ENCODE peak calls at places on chromosomes 12 and 14, in five cellular contexts. One of them, this sample, is unnamed.

GRCh38 chr12:1848146-1848545 is 27.8 kb downstream of the LRTM2 start:
- DNase-seq in keratinocyte: no peak
- DNase-seq in MM.1S: no peak
- DNase-seq in GM23248: no peak
- DNase-seq in PC-3: no peak
- DNase-seq in this sample: no peak

GRCh38 chr12:21989819-21990412 is 48.7 kb upstream of the ABCC9 start:
- DNase-seq in keratinocyte: no peak
- DNase-seq in MM.1S: no peak
- DNase-seq in GM23248: peak
- DNase-seq in PC-3: peak
- DNase-seq in this sample: no peak

GRCh38 chr14:24329736-24330135 is 5.1 kb downstream of the ADCY4 start:
- DNase-seq in keratinocyte: no peak
- DNase-seq in MM.1S: no peak
- DNase-seq in GM23248: peak
- DNase-seq in PC-3: no peak
- DNase-seq in this sample: no peak

GRCh38 chr12:15274561-15274967 is 47.7 kb upstream of the PTPRO start:
- DNase-seq in keratinocyte: peak
- DNase-seq in MM.1S: no peak
- DNase-seq in GM23248: no peak
- DNase-seq in PC-3: peak
- DNase-seq in this sample: peak

GRCh38 chr12:15796493-15797141 is 7.4 kb upstream of the EPS8 start:
- DNase-seq in keratinocyte: no peak
- DNase-seq in MM.1S: no peak
- DNase-seq in GM23248: peak
- DNase-seq in PC-3: peak
- DNase-seq in this sample: peak

GRCh38 chr12:69052613-69053408 is 119.8 kb upstream of the CPM start:
- DNase-seq in keratinocyte: peak
- DNase-seq in MM.1S: peak
- DNase-seq in GM23248: peak
- DNase-seq in PC-3: peak
- DNase-seq in this sample: peak

GRCh38 chr12:79203103-79203502 is 338.5 kb downstream of the SYT1 start:
- DNase-seq in keratinocyte: no peak
- DNase-seq in MM.1S: no peak
- DNase-seq in GM23248: no peak
- DNase-seq in PC-3: no peak
- DNase-seq in this sample: no peak

GRCh38 chr14:105149146-105149781 is 19.3 kb downstream of the JAG2 start:
- DNase-seq in keratinocyte: no peak
- DNase-seq in MM.1S: no peak
- DNase-seq in GM23248: no peak
- DNase-seq in PC-3: no peak
- DNase-seq in this sample: no peak

DNA sequence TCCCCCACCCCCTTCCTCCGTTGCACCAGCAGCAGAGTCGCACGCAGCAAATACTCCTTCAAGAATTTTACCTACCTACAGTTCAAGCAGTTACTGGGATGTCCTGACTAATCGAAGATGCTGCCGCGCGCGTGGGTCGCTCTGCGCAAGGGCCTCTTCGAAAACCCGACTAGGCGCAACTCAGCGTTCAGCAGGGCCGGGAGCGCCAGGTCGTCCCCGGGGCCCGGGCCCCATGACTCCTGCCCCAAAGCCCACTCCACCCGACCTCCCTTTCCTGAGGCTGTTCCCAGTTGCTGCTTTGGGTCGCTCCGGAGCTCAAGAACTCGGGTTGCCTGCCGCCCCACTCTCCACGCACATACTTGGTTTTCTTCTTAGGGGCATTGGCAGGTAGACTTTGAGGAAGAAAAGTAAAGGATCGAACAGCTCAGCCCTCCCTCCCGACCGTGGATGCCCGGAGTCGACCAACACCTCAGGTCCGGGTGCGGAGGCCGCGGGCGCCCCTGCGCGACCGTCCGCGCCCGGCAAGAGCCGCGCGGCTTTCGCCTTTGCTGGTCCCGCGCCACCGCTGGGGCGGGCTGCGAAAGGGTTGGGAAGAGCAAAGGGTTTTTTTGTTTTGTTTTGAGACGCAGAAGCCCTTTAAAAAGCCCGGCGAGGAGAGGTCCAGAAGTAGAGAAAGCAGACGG is 1.9 kb downstream of the BMP4 start:
- DNase-seq in keratinocyte: no peak
- DNase-seq in MM.1S: no peak
- DNase-seq in GM23248: peak
- DNase-seq in PC-3: peak
- DNase-seq in this sample: peak
- TF ChIP-seq EZH2 in keratinocyte: no peak
- TF ChIP-seq EZH2 in MM.1S: no peak
- TF ChIP-seq EZH2 in GM23248: peak
- TF ChIP-seq EZH2 in PC-3: no peak
- TF ChIP-seq EZH2 in this sample: no peak

GRCh38 chr14:52268191-52269061 is 928 bp downstream of the PTGDR start:
- DNase-seq in keratinocyte: no peak
- DNase-seq in MM.1S: no peak
- DNase-seq in GM23248: peak
- DNase-seq in PC-3: no peak
- DNase-seq in this sample: no peak
- TF ChIP-seq EZH2 in keratinocyte: peak
- TF ChIP-seq EZH2 in MM.1S: no peak
- TF ChIP-seq EZH2 in GM23248: peak
- TF ChIP-seq EZH2 in PC-3: peak
- TF ChIP-seq EZH2 in this sample: no peak

DNA sequence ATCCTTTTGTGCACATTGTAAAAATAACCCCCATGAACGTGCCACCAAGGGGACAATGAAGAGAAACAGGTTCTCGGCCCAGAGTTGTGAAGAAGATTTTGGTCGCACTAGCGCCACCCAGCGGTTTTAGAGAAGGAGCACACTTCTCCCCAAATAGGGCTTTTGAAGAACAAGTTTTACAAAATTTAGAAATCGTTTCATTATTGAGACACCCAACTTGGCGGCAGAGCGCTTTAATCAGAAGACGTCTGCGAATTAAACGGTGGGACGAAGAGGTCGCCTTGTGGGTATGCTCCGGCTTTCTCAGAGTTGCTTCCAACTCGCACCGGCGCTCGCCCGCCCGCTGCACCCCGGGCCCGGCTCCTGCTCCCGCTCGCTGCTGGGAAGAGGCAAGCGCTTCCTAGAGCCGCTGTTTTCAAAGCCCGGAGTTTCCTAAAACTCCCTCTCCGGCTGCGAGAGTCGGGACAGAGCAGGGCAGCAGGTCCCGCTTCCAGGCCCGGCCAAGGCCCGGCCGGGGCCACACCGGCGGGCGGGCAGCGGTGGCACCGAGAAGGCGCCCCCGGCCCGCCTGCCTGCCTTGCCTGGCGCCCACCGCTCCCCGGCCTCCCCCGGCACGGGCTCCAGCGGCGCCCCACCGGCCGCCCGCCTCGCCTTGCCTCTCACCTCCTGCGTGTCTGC is 672 bp downstream of the FOXA1 start:
- DNase-seq in keratinocyte: peak
- DNase-seq in MM.1S: peak
- DNase-seq in GM23248: peak
- DNase-seq in PC-3: peak
- DNase-seq in this sample: peak
- TF ChIP-seq EZH2 in keratinocyte: no peak
- TF ChIP-seq EZH2 in MM.1S: no peak
- TF ChIP-seq EZH2 in GM23248: no peak
- TF ChIP-seq EZH2 in PC-3: no peak
- TF ChIP-seq EZH2 in this sample: no peak

GRCh38 chr14:60657609-60657983 is 8.3 kb upstream of the SIX1 start:
- DNase-seq in keratinocyte: no peak
- DNase-seq in MM.1S: no peak
- DNase-seq in GM23248: no peak
- DNase-seq in PC-3: no peak
- DNase-seq in this sample: no peak
- TF ChIP-seq EZH2 in keratinocyte: no peak
- TF ChIP-seq EZH2 in MM.1S: no peak
- TF ChIP-seq EZH2 in GM23248: no peak
- TF ChIP-seq EZH2 in PC-3: no peak
- TF ChIP-seq EZH2 in this sample: no peak

This sample was measured in PC-9.